ENCODE peak calls at places on chromosomes 13 and 19, in nine cellular contexts. E, R, Z, V, P, H, D, Y and J are unnamed samples.

GRCh38 chr19:2577722-2578335 is 101.9 kb downstream of the GADD45B start:
- DNase-seq in E (no peak), R (no peak), Z (no peak), V (no peak), P (peak; percentile 39), H (no peak), D (no peak), Y (no peak), J (peak; percentile 7)

GRCh38 chr13:27172495-27172842 is 858 bp upstream of the USP12 start:
- DNase-seq in E (no peak), R (no peak), Z (no peak), V (no peak), P (no peak), H (no peak), D (peak; percentile 45), Y (no peak), J (no peak)

GRCh38 chr19:49398931-49399330 is 10.9 kb downstream of the KASH5 start:
- DNase-seq in E (no peak), R (no peak), Z (no peak), V (no peak), P (no peak), H (no peak), D (no peak), Y (no peak), J (no peak)

GRCh38 chr19:2634228-2634951 is 68.1 kb downstream of the GNG7 start:
- DNase-seq in E (no peak), R (no peak), Z (peak; percentile 63), V (no peak), P (no peak), H (peak; percentile 73), D (no peak), Y (no peak), J (no peak)

GRCh38 chr13:30877335-30877734 is 28.7 kb upstream of the MEDAG start:
- DNase-seq in E (no peak), R (no peak), Z (no peak), V (no peak), P (no peak), H (no peak), D (no peak), Y (no peak), J (no peak)

GRCh38 chr19:46076951-46077814 is 36.4 kb upstream of the IGFL4 start:
- DNase-seq in E (peak; percentile 46), R (no peak), Z (no peak), V (peak; percentile 58), P (peak; percentile 66), H (peak; percentile 66), D (peak; percentile 57), Y (peak; percentile 44), J (no peak)

GRCh38 chr19:33698576-33699435 is 77.1 kb downstream of the CHST8 start:
- DNase-seq in E (no peak), R (no peak), Z (no peak), V (no peak), P (peak; percentile 54), H (no peak), D (no peak), Y (no peak), J (no peak)

GRCh38 chr13:20127263-20127562 is 33.6 kb downstream of the GJA3 start:
- DNase-seq in E (no peak), R (no peak), Z (no peak), V (no peak), P (no peak), H (no peak), D (no peak), Y (peak; percentile 32), J (no peak)

GRCh38 chr19:36060430-36060829 is 5.7 kb downstream of the WDR62 start:
- DNase-seq in E (no peak), R (no peak), Z (no peak), V (peak; percentile 35), P (no peak), H (peak; percentile 54), D (peak; percentile 16), Y (peak; percentile 12), J (no peak)

GRCh38 chr13:110116072-110116487 is 190.9 kb downstream of the COL4A1 start:
- DNase-seq in E (no peak), R (no peak), Z (no peak), V (peak; percentile 49), P (no peak), H (peak; percentile 45), D (peak; percentile 92), Y (peak; percentile 41), J (no peak)

GRCh38 chr19:35306473-35307246 is 14.7 kb downstream of the MAG start:
- DNase-seq in E (no peak), R (no peak), Z (no peak), V (no peak), P (no peak), H (no peak), D (peak; percentile 48), Y (no peak), J (no peak)

GRCh38 chr13:48265217-48265815 is 32.3 kb downstream of the ITM2B start:
- DNase-seq in E (no peak), R (no peak), Z (no peak), V (no peak), P (no peak), H (no peak), D (no peak), Y (peak; percentile 22), J (no peak)

GRCh38 chr13:49657241-49657641 is 28.9 kb downstream of the ARL11 start:
- DNase-seq in E (peak; percentile 7), R (no peak), Z (no peak), V (no peak), P (no peak), H (no peak), D (no peak), Y (no peak), J (no peak)

GRCh38 chr19:54430306-54431254 is 15.3 kb downstream of the TTYH1 start:
- DNase-seq in E (peak; percentile 37), R (no peak), Z (no peak), V (no peak), P (peak; percentile 80), H (no peak), D (no peak), Y (peak; percentile 23), J (no peak)

GRCh38 chr13:109945206-109945960 is 159.0 kb upstream of the IRS2 start:
- DNase-seq in E (no peak), R (no peak), Z (no peak), V (no peak), P (no peak), H (no peak), D (peak; percentile 57), Y (no peak), J (no peak)

GRCh38 chr19:7679017-7679720 is 1.5 kb upstream of the TRAPPC5 start:
- DNase-seq in E (peak; percentile 17), R (no peak), Z (no peak), V (no peak), P (no peak), H (no peak), D (peak; percentile 38), Y (peak; percentile 81), J (no peak)

GRCh38 chr13:26037302-26037701 is 14.5 kb downstream of the SHISA2 start:
- DNase-seq in E (no peak), R (no peak), Z (no peak), V (no peak), P (no peak), H (no peak), D (peak; percentile 20), Y (peak; percentile 41), J (no peak)

GRCh38 chr13:71876648-71877279 is 9.8 kb upstream of the DACH1 start:
- DNase-seq in E (no peak), R (no peak), Z (no peak), V (no peak), P (no peak), H (no peak), D (no peak), Y (no peak), J (no peak)

GRCh38 chr13:100710176-100710575 is 35.6 kb upstream of the TMTC4 start:
- DNase-seq in E (no peak), R (no peak), Z (no peak), V (no peak), P (no peak), H (no peak), D (no peak), Y (no peak), J (no peak)

GRCh38 chr19:47230921-47231214 is at the start of gene BBC3:
- DNase-seq in E (no peak), R (no peak), Z (no peak), V (no peak), P (no peak), H (no peak), D (no peak), Y (no peak), J (no peak)
- H3K4me1 ChIP-seq in E (peaks cover 12% of the 10 kb centered on the region), R (no peaks in the 10 kb centered on the region), Z (peaks cover 12% of the 10 kb centered on the region), V (peaks cover 5% of the 10 kb centered on the region), P (peaks cover 37% of the 10 kb centered on the region), H (peaks cover 29% of the 10 kb centered on the region), D (peaks cover 43% of the 10 kb centered on the region), Y (peaks cover 49% of the 10 kb centered on the region), J (peaks cover 22% of the 10 kb centered on the region)

DNA sequence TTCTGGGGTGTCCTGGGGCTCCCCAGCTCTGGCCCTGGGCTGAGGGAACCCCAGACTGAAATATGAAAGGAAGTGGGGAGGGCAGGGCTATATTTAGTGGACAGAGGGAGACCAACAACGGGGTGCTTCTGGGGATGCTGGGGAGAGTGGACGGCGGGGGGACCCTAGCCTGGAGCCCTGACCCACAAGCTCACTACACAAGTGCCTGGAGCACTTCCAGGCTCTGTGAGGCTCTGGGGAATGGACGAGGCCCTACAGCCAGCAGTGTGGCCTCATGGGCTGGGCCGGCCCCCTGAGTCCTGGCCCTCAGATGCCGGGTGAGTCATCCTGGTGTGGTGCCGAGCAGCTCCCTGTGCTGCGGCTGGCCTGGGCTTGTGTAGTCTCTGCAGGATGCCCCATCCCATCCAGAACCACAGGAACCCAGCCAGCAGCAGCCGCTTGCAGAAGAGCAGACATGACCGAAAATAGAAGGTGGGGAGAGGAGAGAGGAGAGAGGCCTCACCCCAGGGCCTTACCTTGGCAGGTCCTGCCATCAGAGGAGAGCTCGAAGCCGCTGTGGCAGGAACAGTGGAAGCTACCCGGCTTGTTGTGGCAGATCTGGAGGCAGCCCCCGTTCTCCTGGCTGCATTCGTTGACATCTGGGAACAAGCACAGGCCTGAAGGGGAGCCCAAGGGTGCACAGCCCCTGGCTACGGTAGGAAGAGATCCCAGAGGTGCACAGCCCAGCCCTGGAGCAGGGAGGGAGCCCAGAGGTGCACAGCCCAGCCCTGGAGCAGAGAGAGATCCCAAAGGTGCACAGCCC is 26.1 kb downstream of the GAS6 start:
- DNase-seq in E (peak; percentile 95), R (peak; percentile 91), Z (peak; percentile 93), V (peak; percentile 98), P (peak; percentile 96), H (peak; percentile 97), D (peak; percentile 39), Y (no peak), J (peak; percentile 86)
- H3K4me3 ChIP-seq in E (no peak overlapping the region), R (peak overlapping the region; percentile 44), Z (peak overlapping the region; percentile 50), V (no peak overlapping the region), P (no peak overlapping the region), H (no peak overlapping the region), D (no peak overlapping the region), Y (no peak overlapping the region), J (peak overlapping the region; percentile 29)

DNA sequence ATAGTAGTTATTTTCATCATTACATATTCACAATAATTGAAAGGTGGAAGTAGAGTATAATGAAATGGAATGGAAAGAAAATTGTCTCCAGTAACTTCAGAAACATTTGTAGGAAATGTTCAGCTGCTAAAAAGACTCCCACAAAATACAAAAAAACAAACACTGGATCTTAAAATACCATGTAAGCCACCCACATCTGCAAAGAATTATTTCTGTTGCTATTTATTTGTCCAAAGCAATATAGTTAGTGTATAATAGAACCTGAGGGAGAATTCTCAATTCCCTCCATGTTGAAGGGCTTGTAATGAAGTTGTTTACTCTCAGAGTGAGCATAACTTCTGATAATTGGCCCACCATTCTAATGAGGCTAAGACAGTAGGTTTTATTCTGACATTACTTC is 37.4 kb upstream of the KLF12 start:
- DNase-seq in E (no peak), R (no peak), Z (no peak), V (no peak), P (no peak), H (no peak), D (no peak), Y (no peak), J (no peak)
- H3K27ac ChIP-seq in E (no peak overlapping the region), R (no peak overlapping the region), Z (no peak overlapping the region), V (no peak overlapping the region), P (no peak overlapping the region), H (no peak overlapping the region), D (no peak overlapping the region), Y (no peak overlapping the region), J (no peak overlapping the region)

GRCh38 chr19:1276620-1277007 is 1.3 kb downstream of the FAM174C start:
- DNase-seq in E (peak; percentile 15), R (no peak), Z (no peak), V (no peak), P (no peak), H (peak; percentile 48), D (no peak), Y (peak; percentile 77), J (no peak)
- H3K4me1 ChIP-seq in E (peaks cover 41% of the 10 kb centered on the region), R (no peaks in the 10 kb centered on the region), Z (peaks cover 28% of the 10 kb centered on the region), V (peaks cover 2% of the 10 kb centered on the region), P (peaks cover 35% of the 10 kb centered on the region), H (peaks cover 46% of the 10 kb centered on the region), D (peaks cover 17% of the 10 kb centered on the region), Y (peaks cover 51% of the 10 kb centered on the region), J (peaks cover 20% of the 10 kb centered on the region)